ENCODE peak calls at places on chromosomes 2 and 18, in ten cellular contexts. U is prostate gland; N is PC-9; O is AG09319; Z is astrocyte; K is progenitor cell of endocrine pancreas; T is CD8-positive, alpha-beta T cell; D is fibroblast of lung; E is foreskin fibroblast; C is mammary epithelial cell. M is an unnamed sample.
A peak's percentile ranks its signal among the peaks of the same experiment; 100 is the strongest.

GRCh38 chr2:158144914-158145625 is 43.4 kb downstream of the UPP2 start:
- DNase-seq in U (no peak), Z (no peak), K (no peak), D (no peak), C (peak; percentile 31), N (no peak), O (no peak), T (no peak), E (no peak), M (no peak)

GRCh38 chr2:189370719-189371118 is 70.6 kb upstream of the WDR75 start:
- DNase-seq in T (no peak), U (no peak), K (no peak), E (peak; percentile 69), C (peak; percentile 50), N (no peak), D (no peak), Z (peak; percentile 73), O (no peak), M (no peak)

GRCh38 chr18:966095-967036 is 61.7 kb downstream of the ADCYAP1 start:
- DNase-seq in C (no peak), Z (no peak), K (no peak), T (no peak), U (no peak), D (no peak), E (no peak), N (no peak), O (no peak), M (no peak)

GRCh38 chr2:29715655-29716054 is 205.7 kb downstream of the ALK start:
- DNase-seq in T (no peak), N (no peak), D (no peak), K (no peak), O (no peak), U (no peak), Z (no peak), E (no peak), C (no peak), M (no peak)

GRCh38 chr18:10381516-10381915 is 72.9 kb upstream of the APCDD1 start:
- DNase-seq in C (no peak), U (no peak), T (no peak), K (no peak), O (no peak), D (no peak), E (no peak), N (no peak), Z (no peak), M (no peak)

GRCh38 chr2:67240507-67240906 is 156.6 kb upstream of the ETAA1 start:
- DNase-seq in T (no peak), U (no peak), N (no peak), K (no peak), C (peak; percentile 64), Z (peak; percentile 22), O (no peak), D (peak; percentile 27), E (peak; percentile 40), M (no peak)

GRCh38 chr2:221426929-221427328 is 145.2 kb downstream of the EPHA4 start:
- DNase-seq in N (no peak), D (no peak), E (no peak), T (no peak), Z (no peak), C (no peak), O (no peak), K (no peak), U (no peak), M (no peak)

GRCh38 chr2:8490166-8490565 is 191.7 kb upstream of the ID2 start:
- DNase-seq in U (no peak), K (no peak), N (no peak), O (no peak), C (no peak), D (no peak), Z (no peak), E (no peak), T (no peak), M (no peak)

GRCh38 chr18:79502785-79503184 is 107.1 kb downstream of the NFATC1 start:
- DNase-seq in O (no peak), N (no peak), E (no peak), D (no peak), C (no peak), Z (peak; percentile 45), K (no peak), U (no peak), T (no peak), M (no peak)

GRCh38 chr2:59032469-59032868 is 791.3 kb upstream of the FANCL start:
- DNase-seq in E (no peak), T (no peak), C (no peak), Z (no peak), U (no peak), N (no peak), K (no peak), O (no peak), D (no peak), M (no peak)

GRCh38 chr2:232013701-232014353 is 52.3 kb downstream of the DIS3L2 start:
- DNase-seq in Z (peak; percentile 93), N (no peak), D (peak; percentile 92), E (peak; percentile 92), C (peak; percentile 93), U (peak; percentile 10), O (peak; percentile 60), T (no peak), K (no peak), M (no peak)

DNA sequence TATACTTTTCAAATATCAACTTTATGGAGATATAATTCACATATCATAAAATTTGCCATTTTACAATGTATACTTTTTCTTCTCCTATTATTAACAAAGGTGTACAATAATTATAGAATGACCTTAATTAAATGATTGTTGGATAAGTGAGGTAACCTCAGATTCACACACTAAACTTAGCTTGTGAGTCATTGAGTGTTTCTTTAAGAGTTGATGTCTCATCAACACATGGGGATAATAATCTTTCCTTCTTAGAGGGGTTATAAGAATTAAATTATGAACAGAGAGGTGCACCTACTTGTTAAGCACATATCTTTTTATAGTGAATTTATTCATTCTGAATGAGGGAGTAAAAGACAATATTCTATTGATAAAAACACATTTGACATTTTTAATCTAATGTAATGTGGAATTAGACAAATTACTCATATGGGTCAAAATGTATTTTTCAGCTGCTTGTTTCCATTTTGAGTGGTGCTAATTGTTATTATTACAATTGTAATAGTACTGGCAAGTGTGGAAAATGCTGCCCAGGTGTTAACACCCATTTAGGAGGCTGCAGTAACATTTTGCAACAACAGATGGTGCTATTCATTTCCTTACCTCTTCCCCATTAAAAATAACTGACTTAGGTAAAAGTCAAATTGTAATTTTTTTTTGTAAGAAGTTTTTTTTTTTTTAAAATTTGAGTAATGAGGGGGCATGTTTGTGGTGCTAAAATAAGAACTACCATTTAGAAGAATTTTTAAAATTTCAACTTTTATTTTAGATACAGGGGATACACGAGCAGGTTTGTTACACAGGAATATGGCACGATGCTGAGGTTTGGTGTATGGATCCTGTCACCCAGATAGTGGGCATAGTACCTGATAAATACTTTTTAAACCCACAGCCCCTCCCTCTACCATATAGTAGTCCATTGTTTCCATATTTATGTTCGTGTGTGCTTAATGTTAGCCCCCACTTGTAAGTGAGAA is 32.1 kb upstream of the DYNAP start:
- DNase-seq in N (no peak), T (no peak), U (no peak), Z (peak; percentile 2), E (peak; percentile 21), C (peak; percentile 4), O (no peak), D (peak; percentile 12), K (no peak), M (no peak)
- TF ChIP-seq CTCF in N (peak; percentile 82), T (peak; percentile 55), U (peak; percentile 59), Z (peak; percentile 82), E (peak; percentile 61), C (peak; percentile 73), O (peak; percentile 69), D (peak; percentile 40), K (peak; percentile 77), M (peak; percentile 63)

DNA sequence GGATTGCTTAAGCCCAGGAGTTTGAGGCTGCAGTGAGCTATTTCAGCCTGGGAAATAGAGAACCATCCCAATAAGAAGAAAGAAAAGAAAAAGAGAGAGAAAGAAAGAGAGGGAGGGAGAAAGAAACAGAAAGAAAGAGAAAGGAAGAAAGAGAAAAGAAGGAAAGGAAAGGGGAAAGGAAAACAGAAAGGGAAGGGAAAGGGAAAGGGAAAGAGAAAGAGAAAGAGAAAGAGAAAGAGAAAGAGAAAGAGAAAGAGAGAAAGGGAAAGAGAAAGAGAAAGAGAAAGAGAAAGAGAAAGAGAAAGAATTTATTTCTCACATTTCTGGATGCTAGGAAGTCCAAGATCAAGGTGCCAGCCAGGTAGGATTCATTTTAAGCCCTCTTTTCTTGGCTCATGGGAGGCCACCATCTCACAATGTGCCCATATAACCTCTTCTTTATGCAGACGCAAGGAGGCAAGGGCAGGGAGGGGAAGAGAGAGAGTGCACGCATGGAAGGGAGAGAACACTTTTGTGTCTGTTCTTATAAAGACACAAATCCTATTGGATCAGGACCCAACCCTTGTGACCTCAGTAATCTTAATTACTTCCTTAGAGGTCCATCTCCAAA is 32.6 kb downstream of the CMPK2 start:
- DNase-seq in N (no peak), E (no peak), U (no peak), T (no peak), K (no peak), D (no peak), O (no peak), C (no peak), Z (no peak), M (no peak)
- TF ChIP-seq CTCF in N (no peak), E (no peak), U (no peak), T (no peak), K (no peak), D (no peak), O (no peak), C (no peak), Z (no peak), M (no peak)

GRCh38 chr2:234751275-234751938 is 200.4 kb upstream of the SH3BP4 start:
- DNase-seq in K (no peak), D (no peak), T (no peak), O (no peak), U (no peak), C (no peak), N (no peak), E (no peak), Z (no peak), M (no peak)
- TF ChIP-seq CTCF in K (no peak), D (no peak), T (no peak), O (no peak), U (no peak), C (no peak), N (no peak), E (no peak), Z (no peak), M (no peak)

GRCh38 chr2:238020816-238021215 is 40.0 kb upstream of the SCLY start:
- DNase-seq in C (no peak), Z (no peak), T (no peak), N (no peak), E (no peak), K (no peak), D (no peak), U (no peak), O (no peak), M (no peak)

GRCh38 chr2:238016526-238016925 is 44.3 kb upstream of the SCLY start:
- DNase-seq in U (no peak), Z (no peak), K (no peak), E (no peak), O (no peak), T (no peak), C (no peak), N (no peak), D (no peak), M (no peak)

GRCh38 chr2:238019962-238020361 is 40.8 kb upstream of the SCLY start:
- DNase-seq in K (no peak), E (no peak), O (no peak), D (no peak), Z (no peak), U (no peak), T (no peak), C (peak; percentile 52), N (no peak), M (no peak)

GRCh38 chr2:238013806-238014205 is 47.0 kb downstream of the UBE2F start:
- DNase-seq in T (no peak), O (no peak), Z (no peak), N (no peak), D (no peak), U (no peak), C (no peak), K (no peak), E (no peak), M (no peak)

GRCh38 chr2:238015705-238016104 is 45.1 kb upstream of the SCLY start:
- DNase-seq in N (no peak), O (no peak), T (no peak), E (no peak), D (no peak), Z (no peak), K (no peak), U (no peak), C (no peak), M (no peak)
- TF ChIP-seq CTCF in N (peak; percentile 52), O (peak; percentile 13), T (no peak), E (peak; percentile 11), D (no peak), Z (no peak), K (peak; percentile 20), U (no peak), C (peak; percentile 7), M (no peak)